ENCODE peak calls at places on chromosomes 3 and 15, in eight cellular contexts. G is PC-3, J is hepatocyte, U is MM.1S, L is GM23248, V is GM23338, W is HCT116, X is OCI-LY7. Q is an unnamed sample.

GRCh38 chr3:4508048-4508981 is 15.2 kb downstream of the ITPR1 start:
- DNase-seq in G (no peak), J (no peak), U (no peak), L (no peak), V (peak), W (no peak), X (peak), Q (peak)

GRCh38 chr3:98561727-98562521 is 30.1 kb downstream of the GPR15 start:
- DNase-seq in G (peak), J (no peak), U (no peak), L (peak), V (no peak), W (no peak), X (no peak), Q (no peak)

GRCh38 chr15:49303003-49303402 is 120.0 kb upstream of the FGF7 start:
- DNase-seq in G (no peak), J (no peak), U (no peak), L (no peak), V (no peak), W (no peak), X (no peak), Q (no peak)

GRCh38 chr3:50657816-50658215 is 16.9 kb upstream of the DOCK3 start:
- DNase-seq in G (no peak), J (no peak), U (no peak), L (no peak), V (no peak), W (no peak), X (no peak), Q (no peak)

GRCh38 chr3:108377384-108377783 is 81.0 kb downstream of the HHLA2 start:
- DNase-seq in G (no peak), J (no peak), U (no peak), L (no peak), V (peak), W (no peak), X (no peak), Q (no peak)

GRCh38 chr3:64484289-64484992 is 203.4 kb downstream of the ADAMTS9 start:
- DNase-seq in G (peak), J (peak), U (peak), L (peak), V (peak), W (peak), X (peak), Q (peak)

GRCh38 chr3:152398495-152398894 is 129.8 kb downstream of the MBNL1 start:
- DNase-seq in G (no peak), J (no peak), U (no peak), L (no peak), V (no peak), W (no peak), X (no peak), Q (peak)

GRCh38 chr3:113654851-113655250 is 41.6 kb downstream of the USF3 start:
- DNase-seq in G (no peak), J (peak), U (no peak), L (no peak), V (no peak), W (no peak), X (no peak), Q (no peak)

GRCh38 chr15:28103831-28104230 is 4.7 kb upstream of the OCA2 start:
- DNase-seq in G (no peak), J (no peak), U (no peak), L (no peak), V (no peak), W (no peak), X (no peak), Q (no peak)

GRCh38 chr3:188306435-188306980 is 152.6 kb downstream of the LPP start:
- DNase-seq in G (no peak), J (no peak), U (no peak), L (no peak), V (no peak), W (no peak), X (no peak), Q (no peak)

GRCh38 chr3:197367081-197367780 is 68.8 kb upstream of the DLG1 start:
- DNase-seq in G (peak), J (peak), U (no peak), L (peak), V (peak), W (no peak), X (no peak), Q (peak)

GRCh38 chr3:122705379-122705778 is 24.7 kb downstream of the PARP14 start:
- DNase-seq in G (no peak), J (no peak), U (no peak), L (no peak), V (no peak), W (no peak), X (no peak), Q (no peak)

GRCh38 chr3:186909078-186909853 is 21.1 kb upstream of the ST6GAL1 start:
- DNase-seq in G (no peak), J (no peak), U (peak), L (no peak), V (peak), W (no peak), X (peak), Q (no peak)

GRCh38 chr3:29170894-29171582 is 109.8 kb upstream of the RBMS3 start:
- DNase-seq in G (no peak), J (no peak), U (no peak), L (peak), V (no peak), W (no peak), X (no peak), Q (no peak)

GRCh38 chr3:169764164-169764452 is 752 bp downstream of the TERC start:
- DNase-seq in G (no peak), J (no peak), U (no peak), L (peak), V (no peak), W (no peak), X (peak), Q (no peak)

GRCh38 chr15:82919231-82919886 is 33.2 kb downstream of the HOMER2 start:
- DNase-seq in G (peak), J (peak), U (no peak), L (no peak), V (no peak), W (no peak), X (no peak), Q (no peak)

GRCh38 chr3:49132437-49133225 is at the start of gene LAMB2:
- DNase-seq in G (peak), J (peak), U (no peak), L (peak), V (peak), W (peak), X (no peak), Q (peak)

GRCh38 chr3:130894130-130894872 is 417 bp downstream of the ATP2C1 start:
- DNase-seq in G (no peak), J (peak), U (peak), L (peak), V (peak), W (no peak), X (peak), Q (peak)

GRCh38 chr3:114179575-114179974 is 723 bp upstream of the DRD3 start:
- DNase-seq in G (peak), J (no peak), U (no peak), L (peak), V (peak), W (peak), X (peak), Q (peak)

GRCh38 chr3:67515778-67516177 is 138.6 kb downstream of the SUCLG2 start:
- DNase-seq in G (no peak), J (no peak), U (no peak), L (no peak), V (peak), W (no peak), X (no peak), Q (peak)

GRCh38 chr3:172776049-172776717 is 25.7 kb downstream of the ECT2 start:
- DNase-seq in G (no peak), J (no peak), U (no peak), L (no peak), V (no peak), W (no peak), X (no peak), Q (no peak)

GRCh38 chr15:59896652-59897051 is 107.5 kb upstream of the FOXB1 start:
- DNase-seq in G (no peak), J (no peak), U (no peak), L (no peak), V (no peak), W (no peak), X (no peak), Q (no peak)

GRCh38 chr3:186413615-186414415 is 51.8 kb upstream of the DGKG start:
- DNase-seq in G (peak), J (peak), U (peak), L (peak), V (peak), W (no peak), X (no peak), Q (peak)

GRCh38 chr15:66907826-66908502 is 157.4 kb upstream of the SMAD3 start:
- DNase-seq in G (no peak), J (peak), U (peak), L (peak), V (no peak), W (no peak), X (peak), Q (no peak)

GRCh38 chr15:41660235-41661077 is at the start of gene MGA:
- DNase-seq in G (peak), J (peak), U (peak), L (peak), V (peak), W (peak), X (peak), Q (peak)

GRCh38 chr3:120022729-120023128 is 71.5 kb downstream of the GSK3B start:
- DNase-seq in G (no peak), J (no peak), U (no peak), L (peak), V (no peak), W (no peak), X (no peak), Q (peak)

GRCh38 chr15:66186049-66186825 is 67.3 kb downstream of the MEGF11 start:
- DNase-seq in G (no peak), J (no peak), U (no peak), L (no peak), V (no peak), W (no peak), X (no peak), Q (no peak)

GRCh38 chr3:114231616-114232015 is 5.8 kb downstream of the ZNF80 start:
- DNase-seq in G (no peak), J (no peak), U (no peak), L (no peak), V (no peak), W (no peak), X (no peak), Q (no peak)

GRCh38 chr3:176174060-176174459 is 1023.2 kb downstream of the TBL1XR1 start:
- DNase-seq in G (peak), J (no peak), U (no peak), L (no peak), V (no peak), W (no peak), X (no peak), Q (no peak)

GRCh38 chr3:104989878-104990277 is 376.8 kb upstream of the ALCAM start:
- DNase-seq in G (no peak), J (no peak), U (no peak), L (peak), V (no peak), W (no peak), X (no peak), Q (no peak)

GRCh38 chr3:7381741-7382140 is 520.8 kb downstream of the GRM7 start:
- DNase-seq in G (no peak), J (no peak), U (no peak), L (no peak), V (no peak), W (no peak), X (no peak), Q (no peak)

GRCh38 chr3:174218011-174218410 is 641.1 kb upstream of the NAALADL2 start:
- DNase-seq in G (peak), J (no peak), U (no peak), L (peak), V (no peak), W (no peak), X (no peak), Q (no peak)

GRCh38 chr3:139718415-139718814 is 40.6 kb upstream of the NMNAT3 start:
- DNase-seq in G (peak), J (peak), U (no peak), L (peak), V (peak), W (peak), X (no peak), Q (peak)
- TF ChIP-seq EZH2phosphoT487 in G (no peak), J (no peak), U (no peak), L (no peak), V (no peak), W (no peak), X (no peak), Q (no peak)

DNA sequence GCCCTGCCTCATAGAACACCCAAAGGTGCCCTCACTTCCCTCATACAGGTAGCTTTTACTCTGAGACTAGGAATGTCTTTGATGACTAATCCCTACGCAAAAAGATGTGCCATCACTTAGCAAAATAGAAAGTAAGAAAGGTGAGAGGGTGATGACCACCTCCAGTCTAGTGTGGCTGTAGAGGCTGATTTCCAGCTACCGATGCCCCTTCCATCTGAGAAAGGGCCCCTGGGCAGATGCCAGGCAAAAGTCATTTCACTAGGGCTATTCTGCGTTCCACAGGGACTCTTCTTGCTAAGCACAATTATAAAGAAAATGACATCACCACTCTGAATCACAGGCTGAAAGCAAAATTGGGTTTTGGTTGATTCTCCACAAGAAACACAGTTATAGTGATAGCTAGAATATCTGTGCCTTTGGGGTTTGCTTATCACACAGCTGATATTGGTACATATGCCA is 77.4 kb downstream of the RBPMS2 start:
- DNase-seq in G (peak), J (no peak), U (no peak), L (peak), V (no peak), W (no peak), X (no peak), Q (no peak)
- TF ChIP-seq EZH2phosphoT487 in G (no peak), J (no peak), U (no peak), L (no peak), V (no peak), W (no peak), X (no peak), Q (no peak)

DNA sequence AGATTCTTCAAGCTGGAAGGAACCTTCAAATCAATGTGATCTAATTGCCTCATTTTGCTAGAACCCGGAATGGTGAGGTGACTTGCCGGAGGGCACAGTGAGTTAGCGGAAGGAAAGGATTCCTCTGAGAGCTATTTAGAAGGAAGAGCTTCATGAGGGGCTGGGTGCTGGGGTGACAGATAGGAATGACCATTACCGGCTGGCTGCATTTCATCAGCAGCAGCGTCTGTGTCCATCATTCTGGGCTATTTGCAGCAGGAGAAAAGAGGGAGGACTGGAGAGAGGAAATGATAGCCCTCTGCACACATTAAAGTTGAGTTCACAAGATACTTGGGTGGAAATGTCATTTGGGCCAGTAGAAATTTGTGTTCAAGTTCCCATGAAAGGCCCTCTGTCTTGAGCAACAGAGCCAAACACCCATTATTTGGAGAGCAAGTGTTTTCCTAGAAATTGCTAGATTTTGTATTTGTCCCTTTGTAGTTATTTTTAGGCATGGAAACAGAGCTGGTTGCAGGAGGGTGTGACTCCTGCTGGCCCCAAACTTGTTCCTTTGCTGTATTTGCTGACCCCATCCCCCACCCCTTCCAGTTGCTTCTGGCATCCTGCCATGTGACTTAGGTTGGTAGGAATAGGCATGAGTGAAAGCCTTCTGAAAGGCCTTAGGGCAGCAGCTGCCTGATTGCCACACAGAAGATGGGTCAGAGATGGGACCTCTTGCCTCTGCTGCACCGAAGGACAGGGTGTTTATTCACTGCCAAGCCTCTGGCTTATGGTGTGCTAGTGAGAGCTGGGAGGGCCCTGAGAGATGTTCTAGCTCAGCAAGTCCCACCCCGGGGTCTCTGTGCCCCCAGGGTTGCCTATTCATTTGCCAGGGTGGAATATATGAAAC is 87.5 kb upstream of the PLXNA1 start:
- DNase-seq in G (peak), J (no peak), U (no peak), L (peak), V (no peak), W (no peak), X (no peak), Q (no peak)
- TF ChIP-seq EZH2phosphoT487 in G (no peak), J (no peak), U (no peak), L (no peak), V (no peak), W (no peak), X (no peak), Q (no peak)

DNA sequence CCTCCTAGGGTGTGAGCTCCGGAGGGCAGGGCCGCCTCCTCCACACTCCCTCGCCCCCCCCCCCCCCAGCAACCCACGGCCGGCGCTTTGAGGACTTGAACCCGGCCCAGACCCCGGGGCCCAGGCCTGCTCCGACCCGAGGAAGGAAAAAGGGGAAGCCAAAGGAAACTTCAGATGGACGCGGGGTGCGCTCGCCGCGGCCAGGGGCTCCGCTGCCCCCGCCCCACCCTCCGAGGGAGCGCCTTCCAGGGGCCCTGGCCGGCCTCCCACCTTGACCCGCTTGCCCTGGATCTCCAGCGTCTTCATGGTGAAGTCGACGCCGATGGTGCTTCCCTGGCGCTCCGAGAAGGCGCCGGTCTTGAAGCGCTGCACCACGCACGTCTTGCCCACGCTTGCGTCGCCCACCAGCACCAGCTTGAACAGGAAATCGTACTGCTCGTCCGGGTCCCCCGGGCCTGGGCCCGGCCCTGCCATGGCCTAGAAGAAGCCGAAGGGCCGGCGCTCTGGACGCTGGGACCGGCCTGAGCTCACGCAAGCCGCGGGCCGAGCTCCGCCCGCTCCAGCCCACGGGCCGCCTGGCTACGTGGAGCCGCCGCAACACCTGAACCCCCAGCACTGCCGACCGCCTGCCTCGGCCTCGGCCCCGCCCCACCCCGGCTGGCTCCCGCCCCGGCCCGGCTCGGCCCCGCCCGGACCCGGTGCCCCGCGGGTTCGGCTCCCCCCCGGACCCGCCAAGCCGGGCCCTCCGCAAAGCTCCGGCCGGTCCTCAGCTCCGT is 400 bp downstream of the RAB43 start:
- DNase-seq in G (no peak), J (peak), U (no peak), L (peak), V (peak), W (no peak), X (peak), Q (peak)
- TF ChIP-seq EZH2phosphoT487 in G (no peak), J (no peak), U (no peak), L (no peak), V (no peak), W (no peak), X (no peak), Q (no peak)